ENCODE peak calls at places on chromosomes 6 and 20, in seven cellular contexts. F, G, M, Z, V, L and H are unnamed samples.

GRCh38 chr6:22583927-22584326 is 14.6 kb downstream of the HDGFL1 start:
- DNase-seq in F (no peak), G (no peak), M (no peak), Z (no peak), V (no peak), L (no peak), H (no peak)

GRCh38 chr20:47262365-47263013 is 94.0 kb downstream of the ZMYND8 start:
- DNase-seq in F (no peak), G (no peak), M (no peak), Z (no peak), V (no peak), L (no peak), H (no peak)

GRCh38 chr20:2296545-2297351 is 947 bp downstream of the TGM3 start:
- DNase-seq in F (no peak), G (no peak), M (no peak), Z (no peak), V (no peak), L (no peak), H (no peak)

GRCh38 chr20:63351380-63351700 is 9.8 kb downstream of the CHRNA4 start:
- DNase-seq in F (no peak), G (no peak), M (no peak), Z (no peak), V (no peak), L (no peak), H (no peak)

GRCh38 chr6:64890609-64891008 is 816.4 kb downstream of the EYS start:
- DNase-seq in F (no peak), G (no peak), M (peak; percentile 73), Z (no peak), V (no peak), L (no peak), H (peak; percentile 42)

GRCh38 chr20:25399038-25399430 is 8.4 kb upstream of the ABHD12 start:
- DNase-seq in F (no peak), G (peak; percentile 78), M (peak; percentile 96), Z (no peak), V (peak; percentile 82), L (no peak), H (peak; percentile 49)

GRCh38 chr6:52157301-52157930 is 28.8 kb upstream of the IL17A start:
- DNase-seq in F (no peak), G (no peak), M (peak; percentile 81), Z (no peak), V (no peak), L (no peak), H (no peak)

GRCh38 chr6:152267967-152268845 is 369.0 kb downstream of the SYNE1 start:
- DNase-seq in F (no peak), G (peak; percentile 41), M (peak; percentile 69), Z (no peak), V (peak; percentile 48), L (no peak), H (no peak)

GRCh38 chr6:109226353-109226752 is 131.0 kb downstream of the CEP57L1 start:
- DNase-seq in F (no peak), G (no peak), M (no peak), Z (no peak), V (no peak), L (no peak), H (no peak)

GRCh38 chr6:40116829-40117228 is 182.6 kb upstream of the MOCS1 start:
- DNase-seq in F (no peak), G (no peak), M (no peak), Z (no peak), V (no peak), L (no peak), H (no peak)

GRCh38 chr20:41178495-41178894 is 41.2 kb downstream of the PLCG1 start:
- DNase-seq in F (no peak), G (no peak), M (no peak), Z (no peak), V (no peak), L (no peak), H (no peak)

GRCh38 chr20:41179961-41180360 is 42.6 kb downstream of the PLCG1 start:
- DNase-seq in F (peak; percentile 53), G (no peak), M (no peak), Z (no peak), V (no peak), L (no peak), H (no peak)

GRCh38 chr20:41177636-41178035 is 40.3 kb downstream of the PLCG1 start:
- DNase-seq in F (peak; percentile 93), G (peak; percentile 23), M (peak; percentile 85), Z (no peak), V (peak; percentile 77), L (peak; percentile 65), H (peak; percentile 91)

GRCh38 chr20:41180599-41181333 is 43.4 kb downstream of the PLCG1 start:
- DNase-seq in F (peak; percentile 48), G (no peak), M (no peak), Z (no peak), V (no peak), L (no peak), H (no peak)

GRCh38 chr20:41178904-41179432 is 41.6 kb downstream of the PLCG1 start:
- DNase-seq in F (peak; percentile 65), G (no peak), M (no peak), Z (no peak), V (no peak), L (no peak), H (no peak)
- H3K4me1 ChIP-seq in F (peaks cover 54% of the 10 kb centered on the region), G (no peaks in the 10 kb centered on the region), M (peaks cover 28% of the 10 kb centered on the region), Z (peaks cover 8% of the 10 kb centered on the region), V (peaks cover 36% of the 10 kb centered on the region), L (peaks cover 53% of the 10 kb centered on the region), H (peaks cover 31% of the 10 kb centered on the region)

GRCh38 chr6:44254957-44255808 is 2.1 kb downstream of the SLC35B2 start:
- DNase-seq in F (no peak), G (no peak), M (peak; percentile 35), Z (no peak), V (no peak), L (no peak), H (no peak)

GRCh38 chr6:44251576-44252524 is 4.9 kb downstream of the HSP90AB1 start:
- DNase-seq in F (no peak), G (no peak), M (no peak), Z (no peak), V (no peak), L (no peak), H (no peak)

GRCh38 chr6:44254201-44254956 is 2.9 kb downstream of the SLC35B2 start:
- DNase-seq in F (no peak), G (no peak), M (no peak), Z (no peak), V (no peak), L (no peak), H (no peak)

GRCh38 chr6:44255848-44256247 is 1.5 kb downstream of the SLC35B2 start:
- DNase-seq in F (no peak), G (no peak), M (no peak), Z (no peak), V (no peak), L (no peak), H (no peak)

DNA sequence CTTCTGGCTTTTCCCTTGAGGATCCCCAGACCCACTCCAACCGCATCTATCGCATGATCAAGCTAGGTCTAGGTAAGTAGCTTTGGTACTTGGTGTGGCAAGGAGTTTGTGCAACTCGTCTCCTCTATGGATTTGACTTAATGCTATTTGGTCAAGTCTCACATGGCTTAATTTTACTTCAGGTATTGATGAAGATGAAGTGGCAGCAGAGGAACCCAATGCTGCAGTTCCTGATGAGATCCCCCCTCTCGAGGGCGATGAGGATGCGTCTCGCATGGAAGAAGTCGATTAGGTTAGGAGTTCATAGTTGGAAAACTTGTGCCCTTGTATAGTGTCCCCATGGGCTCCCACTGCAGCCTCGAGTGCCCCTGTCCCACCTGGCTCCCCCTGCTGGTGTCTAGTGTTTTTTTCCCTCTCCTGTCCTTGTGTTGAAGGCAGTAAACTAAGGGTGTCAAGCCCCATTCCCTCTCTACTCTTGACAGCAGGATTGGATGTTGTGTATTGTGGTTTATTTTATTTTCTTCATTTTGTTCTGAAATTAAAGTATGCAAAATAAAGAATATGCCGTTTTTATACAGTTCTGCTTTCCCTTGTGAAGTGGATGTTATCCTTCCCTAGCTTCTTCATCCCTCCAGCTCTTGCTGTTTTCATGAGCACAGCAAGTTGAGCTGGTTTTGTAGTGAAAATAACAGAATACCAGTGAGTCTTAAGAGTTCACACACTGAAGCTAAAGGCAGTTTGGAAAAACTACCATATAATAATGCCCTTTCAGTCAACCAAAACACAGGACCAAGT is 3.8 kb downstream of the SLC35B2 start:
- DNase-seq in F (no peak), G (peak; percentile 65), M (peak; percentile 64), Z (peak; percentile 65), V (peak; percentile 62), L (peak; percentile 32), H (no peak)
- H3K4me1 ChIP-seq in F (peaks cover 32% of the 10 kb centered on the region), G (peaks cover 19% of the 10 kb centered on the region), M (peaks cover 47% of the 10 kb centered on the region), Z (peaks cover 43% of the 10 kb centered on the region), V (peaks cover 27% of the 10 kb centered on the region), L (peaks cover 54% of the 10 kb centered on the region), H (peaks cover 28% of the 10 kb centered on the region)

GRCh38 chr20:33829636-33830035 is 18.5 kb downstream of the CHMP4B start:
- DNase-seq in F (no peak), G (no peak), M (no peak), Z (no peak), V (no peak), L (no peak), H (no peak)

GRCh38 chr20:33830371-33830770 is 19.2 kb downstream of the CHMP4B start:
- DNase-seq in F (no peak), G (no peak), M (no peak), Z (no peak), V (peak; percentile 65), L (no peak), H (no peak)

GRCh38 chr20:33827629-33828325 is 16.6 kb downstream of the CHMP4B start:
- DNase-seq in F (no peak), G (no peak), M (no peak), Z (no peak), V (peak; percentile 45), L (no peak), H (no peak)

GRCh38 chr20:33828326-33828834 is 17.2 kb downstream of the CHMP4B start:
- DNase-seq in F (peak; percentile 71), G (no peak), M (no peak), Z (no peak), V (no peak), L (no peak), H (no peak)

DNA sequence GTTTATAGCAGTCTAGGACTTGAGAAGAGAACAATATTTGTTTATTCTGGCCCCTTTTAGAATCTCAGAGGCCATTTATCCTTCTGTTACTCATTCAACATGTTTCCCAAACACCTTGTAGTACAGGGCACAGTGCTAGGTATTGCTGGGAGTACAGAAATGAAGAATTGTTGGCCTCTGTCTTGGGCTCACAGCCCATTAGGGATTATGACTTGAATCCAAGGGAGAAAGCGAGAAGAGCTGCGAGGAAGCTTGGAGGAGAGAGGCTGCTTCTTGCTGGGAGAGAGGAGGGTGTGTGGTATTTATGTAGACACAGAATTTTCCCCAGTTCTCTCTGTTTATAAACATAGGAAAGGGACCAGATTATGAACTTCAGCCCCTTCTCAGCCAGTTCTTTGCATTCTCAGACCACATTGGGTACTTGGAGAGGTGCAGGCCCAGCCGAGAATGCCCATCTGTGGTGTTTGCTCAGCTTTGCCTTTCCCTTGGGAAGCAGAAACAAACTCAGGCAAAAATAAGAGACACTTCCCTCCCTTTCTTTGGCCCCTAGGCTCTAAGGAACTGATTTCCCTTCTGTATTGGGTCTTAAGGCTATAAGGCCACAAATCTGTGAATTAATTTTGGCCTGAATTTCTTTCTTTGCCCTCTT is 17.9 kb downstream of the CHMP4B start:
- DNase-seq in F (no peak), G (peak; percentile 54), M (no peak), Z (no peak), V (peak; percentile 56), L (no peak), H (no peak)
- H3K4me1 ChIP-seq in F (peaks cover 62% of the 10 kb centered on the region), G (peaks cover 90% of the 10 kb centered on the region), M (no peaks in the 10 kb centered on the region), Z (peaks cover 32% of the 10 kb centered on the region), V (peaks cover 23% of the 10 kb centered on the region), L (peaks cover 80% of the 10 kb centered on the region), H (peaks cover 11% of the 10 kb centered on the region)

DNA sequence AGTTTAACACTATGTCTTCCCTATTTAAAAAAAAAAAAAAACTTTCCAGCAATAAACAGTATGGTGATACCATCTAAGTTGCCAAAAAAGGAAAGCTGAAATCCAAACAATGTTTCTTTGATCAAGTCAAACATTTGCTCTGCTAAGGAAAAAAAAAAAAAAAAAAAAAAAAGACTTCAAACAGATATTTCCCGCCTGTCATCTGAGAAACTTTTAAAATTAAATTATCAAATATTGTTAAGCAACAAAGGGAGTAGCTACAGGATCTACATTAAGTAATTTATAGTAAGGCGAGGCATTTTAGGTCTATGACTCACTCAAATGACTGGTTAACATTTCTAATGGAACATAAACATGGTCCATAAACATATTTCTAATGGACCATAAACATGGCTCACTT is 121.2 kb downstream of the DST start:
- DNase-seq in F (no peak), G (no peak), M (peak; percentile 64), Z (no peak), V (peak; percentile 47), L (no peak), H (no peak)
- H3K4me1 ChIP-seq in F (peaks cover 28% of the 10 kb centered on the region), G (peaks cover 29% of the 10 kb centered on the region), M (peaks cover 44% of the 10 kb centered on the region), Z (no peaks in the 10 kb centered on the region), V (peaks cover 2% of the 10 kb centered on the region), L (peaks cover 3% of the 10 kb centered on the region), H (peaks cover 21% of the 10 kb centered on the region)